ENCODE peak calls at places on chromosome 18, in ten cellular contexts. P is mucosa of descending colon, G is fibroblast of mammary gland, I is fibroblast of villous mesenchyme, Z is right atrium auricular region, M is dorsolateral prefrontal cortex, E is Peyer's patch, X is colonic mucosa, N is breast epithelium, R is left ventricle myocardium inferior. J is an unnamed sample.

GRCh38 chr18:13137939-13138821 is 80.4 kb upstream of the LDLRAD4 start:
- DNase-seq in P (peak), G (peak), I (peak), Z (peak), M (no peak), E (peak), X (peak), N (no peak), R (peak), J (no peak)

GRCh38 chr18:60485207-60485606 is 112.6 kb upstream of the MC4R start:
- DNase-seq in P (no peak), G (no peak), I (no peak), Z (no peak), M (no peak), E (no peak), X (no peak), N (no peak), R (no peak), J (peak)

GRCh38 chr18:413263-413662 is 87.2 kb downstream of the COLEC12 start:
- DNase-seq in P (no peak), G (peak), I (no peak), Z (no peak), M (no peak), E (no peak), X (no peak), N (no peak), R (no peak), J (peak)

GRCh38 chr18:52510139-52510538 is 170.1 kb downstream of the DCC start:
- DNase-seq in P (no peak), G (no peak), I (no peak), Z (no peak), M (no peak), E (no peak), X (no peak), N (no peak), R (no peak), J (no peak)

GRCh38 chr18:23194150-23194968 is 59.1 kb downstream of the CABLES1 start:
- DNase-seq in P (no peak), G (peak), I (peak), Z (no peak), M (no peak), E (no peak), X (no peak), N (no peak), R (no peak), J (peak)

GRCh38 chr18:79518028-79518682 is 122.4 kb downstream of the NFATC1 start:
- DNase-seq in P (no peak), G (no peak), I (no peak), Z (no peak), M (no peak), E (peak), X (peak), N (peak), R (no peak), J (no peak)

GRCh38 chr18:13108330-13108729 is 110.2 kb upstream of the LDLRAD4 start:
- DNase-seq in P (no peak), G (no peak), I (no peak), Z (no peak), M (no peak), E (no peak), X (no peak), N (no peak), R (no peak), J (no peak)

GRCh38 chr18:67705748-67706147 is 189.2 kb upstream of the DSEL start:
- DNase-seq in P (no peak), G (peak), I (peak), Z (no peak), M (no peak), E (no peak), X (no peak), N (no peak), R (no peak), J (peak)

GRCh38 chr18:47758000-47758399 is 172.5 kb downstream of the SMAD2 start:
- DNase-seq in P (no peak), G (peak), I (no peak), Z (no peak), M (no peak), E (no peak), X (no peak), N (no peak), R (no peak), J (no peak)

GRCh38 chr18:39959839-39960238 is 1995.2 kb upstream of the PIK3C3 start:
- DNase-seq in P (no peak), G (peak), I (no peak), Z (no peak), M (no peak), E (no peak), X (no peak), N (no peak), R (no peak), J (peak)

GRCh38 chr18:3481696-3482210 is 31.8 kb downstream of the TGIF1 start:
- DNase-seq in P (no peak), G (peak), I (peak), Z (no peak), M (no peak), E (no peak), X (peak), N (no peak), R (no peak), J (no peak)

GRCh38 chr18:48191494-48191893 is 217.7 kb downstream of the ZBTB7C start:
- DNase-seq in P (no peak), G (no peak), I (no peak), Z (no peak), M (no peak), E (no peak), X (no peak), N (no peak), R (no peak), J (no peak)

GRCh38 chr18:44602380-44602779 is 78.3 kb upstream of the SETBP1 start:
- DNase-seq in P (no peak), G (peak), I (peak), Z (no peak), M (no peak), E (no peak), X (no peak), N (no peak), R (no peak), J (peak)

GRCh38 chr18:13657974-13658373 is 68.4 kb downstream of the FAM210A start:
- DNase-seq in P (no peak), G (no peak), I (no peak), Z (no peak), M (no peak), E (no peak), X (no peak), N (no peak), R (no peak), J (no peak)

GRCh38 chr18:57353940-57354461 is 1.6 kb downstream of the ST8SIA3 start:
- DNase-seq in P (peak), G (peak), I (peak), Z (no peak), M (peak), E (no peak), X (peak), N (no peak), R (peak), J (peak)

GRCh38 chr18:6712401-6712800 is 17.1 kb upstream of the ARHGAP28 start:
- DNase-seq in P (no peak), G (no peak), I (no peak), Z (no peak), M (no peak), E (no peak), X (no peak), N (no peak), R (no peak), J (no peak)

GRCh38 chr18:68221116-68221724 is 493.7 kb downstream of the TMX3 start:
- DNase-seq in P (no peak), G (no peak), I (peak), Z (no peak), M (no peak), E (no peak), X (no peak), N (no peak), R (no peak), J (no peak)

GRCh38 chr18:2139676-2140075 is 431.6 kb downstream of the METTL4 start:
- DNase-seq in P (no peak), G (peak), I (peak), Z (no peak), M (no peak), E (no peak), X (no peak), N (no peak), R (no peak), J (peak)

GRCh38 chr18:2135309-2135708 is 436.0 kb downstream of the METTL4 start:
- DNase-seq in P (no peak), G (no peak), I (no peak), Z (no peak), M (no peak), E (no peak), X (no peak), N (no peak), R (no peak), J (no peak)

DNA sequence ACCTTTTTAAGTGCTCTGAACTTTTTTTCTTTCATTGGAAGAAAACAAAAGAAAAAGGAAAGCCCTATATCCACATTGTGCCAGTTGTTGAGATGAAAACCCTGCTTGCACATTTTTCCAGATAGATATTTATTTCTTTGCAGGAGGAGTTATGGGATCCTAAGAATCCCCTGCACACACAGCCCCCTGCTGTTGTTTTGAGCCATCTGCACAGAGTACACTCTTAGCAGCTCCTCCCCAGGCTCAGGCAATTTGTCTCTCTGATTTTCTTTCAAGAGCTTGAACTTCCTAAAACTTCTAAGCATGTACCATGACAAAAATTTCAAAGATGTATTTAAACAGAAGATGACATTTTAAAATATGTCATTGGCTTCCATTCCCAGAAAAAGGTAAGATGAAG is 436.9 kb downstream of the METTL4 start:
- DNase-seq in P (no peak), G (no peak), I (no peak), Z (no peak), M (no peak), E (no peak), X (no peak), N (no peak), R (no peak), J (no peak)
- TF ChIP-seq CTCF in P (no peak), G (no peak), I (no peak), Z (no peak), M (no peak), E (no peak), X (no peak), N (no peak), R (no peak), J (peak)

GRCh38 chr18:45775726-45776125 is 49.7 kb upstream of the SIGLEC15 start:
- DNase-seq in P (no peak), G (peak), I (no peak), Z (no peak), M (no peak), E (no peak), X (no peak), N (no peak), R (no peak), J (no peak)
- H3K4me3 ChIP-seq in P (no peak), G (peak), I (peak), Z (peak), M (peak), E (peak), X (peak), N (peak), R (peak), J (peak)

DNA sequence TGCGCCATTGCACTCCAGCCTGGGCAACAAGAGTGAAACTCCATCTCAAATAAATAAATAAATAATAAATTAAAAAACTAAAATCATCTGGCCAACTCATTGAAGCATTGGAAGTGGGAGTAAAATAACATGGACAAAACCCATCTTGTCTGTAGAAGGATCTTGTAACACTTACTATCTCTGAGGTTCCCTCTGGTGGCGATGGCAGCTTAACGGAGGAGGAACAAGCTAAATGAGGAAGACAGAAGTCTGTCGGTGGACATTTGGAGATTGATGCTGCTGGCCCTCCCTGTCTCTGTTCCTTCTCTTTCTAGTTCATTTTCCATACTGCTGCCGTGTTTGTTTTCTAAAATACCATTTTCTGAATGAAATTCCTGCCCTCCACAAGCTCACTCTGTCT is 43.4 kb downstream of the ZCCHC2 start:
- DNase-seq in P (no peak), G (peak), I (peak), Z (no peak), M (no peak), E (no peak), X (peak), N (no peak), R (no peak), J (peak)
- TF ChIP-seq CTCF in P (peak), G (peak), I (peak), Z (no peak), M (peak), E (peak), X (peak), N (peak), R (peak), J (no peak)

GRCh38 chr18:33579147-33579867 is 1.3 kb downstream of the ASXL3 start:
- DNase-seq in P (no peak), G (no peak), I (no peak), Z (no peak), M (no peak), E (no peak), X (no peak), N (no peak), R (no peak), J (no peak)

GRCh38 chr18:33579868-33580205 is 1.8 kb downstream of the ASXL3 start:
- DNase-seq in P (no peak), G (no peak), I (no peak), Z (no peak), M (no peak), E (no peak), X (no peak), N (no peak), R (no peak), J (no peak)

GRCh38 chr18:33577688-33578370 is at the start of gene ASXL3:
- DNase-seq in P (peak), G (no peak), I (no peak), Z (no peak), M (peak), E (no peak), X (peak), N (no peak), R (peak), J (no peak)

GRCh38 chr18:33576999-33577687 is 876 bp upstream of the ASXL3 start:
- DNase-seq in P (no peak), G (no peak), I (no peak), Z (no peak), M (no peak), E (no peak), X (no peak), N (no peak), R (no peak), J (no peak)

DNA sequence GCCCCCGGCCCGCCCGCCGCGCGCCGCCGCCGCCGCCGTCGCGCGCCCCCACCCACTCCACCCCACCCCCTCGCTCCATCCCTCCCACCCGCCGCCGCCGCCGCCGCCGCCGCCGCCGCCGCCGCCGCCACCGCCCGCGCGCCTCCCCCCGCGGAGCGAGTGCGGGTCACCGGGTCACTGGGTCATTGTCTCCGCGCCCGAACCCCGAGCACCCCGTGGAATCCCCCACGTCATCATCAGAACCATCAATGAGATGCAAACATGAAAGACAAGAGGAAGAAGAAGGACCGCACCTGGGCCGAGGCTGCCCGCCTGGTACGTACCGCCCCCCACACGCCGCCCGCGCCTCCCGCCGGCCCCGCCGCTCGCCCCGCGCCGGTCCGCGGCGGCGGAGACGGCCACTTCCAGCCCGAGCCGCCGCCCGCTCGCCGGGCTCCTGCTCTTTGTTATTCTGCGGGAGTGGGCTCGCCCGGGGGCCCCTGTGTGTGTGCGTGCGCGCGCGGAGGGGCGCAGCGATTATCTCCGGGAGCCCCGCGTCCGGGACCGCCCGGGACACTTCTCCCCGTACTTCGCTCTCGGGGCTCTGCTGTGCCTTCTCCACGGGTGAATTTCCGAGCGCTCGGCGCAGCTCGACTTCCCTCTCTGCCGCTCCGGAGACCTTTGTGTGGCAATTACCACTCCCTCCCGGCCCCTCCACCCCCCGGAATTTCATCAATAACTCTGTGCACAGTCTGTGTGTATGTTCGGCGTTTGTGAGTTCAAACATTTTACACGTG is 540 bp downstream of the ASXL3 start:
- DNase-seq in P (peak), G (no peak), I (no peak), Z (no peak), M (no peak), E (no peak), X (peak), N (no peak), R (peak), J (no peak)
- H3K4me3 ChIP-seq in P (peak), G (peak), I (peak), Z (peak), M (peak), E (peak), X (peak), N (peak), R (peak), J (peak)

J was measured in astrocyte of the spinal cord.